ENCODE peak calls at places on chromosomes 7 and 10, in seven cellular contexts. D is NCI-H446; U is A549; R is GM13977; C is gastrocnemius medialis; H is right cardiac atrium; G is central memory CD4-positive, alpha-beta T cell. I is an unnamed sample.

GRCh38 chr7:113824117-113824823 is 94.5 kb downstream of the PPP1R3A start:
- DNase-seq in D (no peak), U (no peak), R (no peak), C (peak; percentile 3), H (no peak), G (no peak), I (no peak)

GRCh38 chr7:49346200-49346899 is 422.0 kb downstream of the CDC14C start:
- DNase-seq in D (peak; percentile 98), U (no peak), R (no peak), C (peak; percentile 2), H (peak; percentile 44), G (no peak), I (no peak)

GRCh38 chr10:122357685-122358084 is 16.8 kb upstream of the PLEKHA1 start:
- DNase-seq in D (no peak), U (no peak), R (no peak), C (no peak), H (no peak), G (no peak), I (no peak)

GRCh38 chr10:7119325-7120015 is 291.4 kb downstream of the SFMBT2 start:
- DNase-seq in D (no peak), U (no peak), R (no peak), C (no peak), H (no peak), G (no peak), I (no peak)

GRCh38 chr7:92296898-92297435 is 51.2 kb downstream of the ANKIB1 start:
- DNase-seq in D (no peak), U (no peak), R (no peak), C (no peak), H (no peak), G (no peak), I (no peak)

GRCh38 chr7:42692609-42693008 is 219.3 kb downstream of the C7orf25 start:
- DNase-seq in D (no peak), U (no peak), R (no peak), C (no peak), H (no peak), G (no peak), I (no peak)

GRCh38 chr7:101869026-101869900 is 51.8 kb downstream of the CUX1 start:
- DNase-seq in D (no peak), U (no peak), R (no peak), C (no peak), H (no peak), G (no peak), I (no peak)

GRCh38 chr7:72268090-72268489 is 144.0 kb downstream of the CALN1 start:
- DNase-seq in D (no peak), U (no peak), R (no peak), C (no peak), H (no peak), G (no peak), I (no peak)

GRCh38 chr10:110641256-110641655 is 2.9 kb upstream of the RBM20 start:
- DNase-seq in D (no peak), U (peak; percentile 91), R (peak; percentile 18), C (peak; percentile 29), H (peak; percentile 76), G (peak; percentile 20), I (no peak)

GRCh38 chr7:74612015-74612829 is 45.3 kb upstream of the GTF2I start:
- DNase-seq in D (no peak), U (peak; percentile 55), R (no peak), C (no peak), H (peak; percentile 64), G (no peak), I (no peak)

GRCh38 chr7:121083138-121083789 is 94.8 kb downstream of the CPED1 start:
- DNase-seq in D (no peak), U (no peak), R (no peak), C (peak; percentile 44), H (no peak), G (no peak), I (no peak)

GRCh38 chr7:38311329-38311937 is 38.0 kb upstream of the TARP start:
- DNase-seq in D (no peak), U (peak; percentile 51), R (peak; percentile 56), C (no peak), H (peak; percentile 74), G (no peak), I (no peak)

GRCh38 chr10:127943336-127943910 is 36.5 kb downstream of the PTPRE start:
- DNase-seq in D (no peak), U (no peak), R (no peak), C (no peak), H (no peak), G (no peak), I (no peak)

GRCh38 chr7:101804642-101805401 is 12.6 kb upstream of the CUX1 start:
- DNase-seq in D (no peak), U (peak; percentile 29), R (no peak), C (no peak), H (no peak), G (no peak), I (no peak)

GRCh38 chr7:46545790-46546189 is 624.7 kb upstream of the IGFBP3 start:
- DNase-seq in D (no peak), U (peak; percentile 65), R (no peak), C (no peak), H (no peak), G (no peak), I (no peak)

GRCh38 chr7:34153680-34154270 is 248.4 kb downstream of the BMPER start:
- DNase-seq in D (no peak), U (no peak), R (no peak), C (no peak), H (no peak), G (no peak), I (no peak)

GRCh38 chr10:125820705-125821104 is 2.4 kb downstream of the UROS start:
- DNase-seq in D (no peak), U (no peak), R (peak; percentile 58), C (no peak), H (no peak), G (no peak), I (no peak)